ENCODE peak calls at places on chromosomes 12 and 14, in four cellular contexts. Z is HepG2, B is A549, G is K562. V is an unnamed sample.
A peak's percentile ranks its signal among the peaks of the same experiment; 100 is the strongest.

GRCh38 chr12:6752181-6752930 is 585 bp downstream of the MLF2 start:
- DNase-seq in G (no peak), B (peak; percentile 69), Z (peak; percentile 51), V (peak; percentile 54)

GRCh38 chr12:180445-180844 is 33.5 kb downstream of the SLC6A12 start:
- DNase-seq in G (peak; percentile 33), B (no peak), Z (no peak), V (no peak)

GRCh38 chr14:64879635-64880381 is at the start of gene SPTB:
- DNase-seq in G (peak; percentile 90), B (no peak), Z (no peak), V (peak; percentile 59)

GRCh38 chr12:75565795-75566194 is 54.4 kb upstream of the KRR1 start:
- DNase-seq in B (no peak), Z (no peak), G (no peak), V (no peak)

GRCh38 chr12:69046372-69046771 is 113.4 kb upstream of the CPM start:
- DNase-seq in Z (peak; percentile 84), G (no peak), B (no peak), V (no peak)

GRCh38 chr14:93953739-93954515 is 22.4 kb downstream of the ASB2 start:
- DNase-seq in Z (no peak), G (no peak), B (no peak), V (no peak)

GRCh38 chr14:75781096-75781495 is 120.0 kb downstream of the TTLL5 start:
- DNase-seq in Z (no peak), B (no peak), G (no peak), V (no peak)

GRCh38 chr14:51283402-51283825 is 43.4 kb downstream of the TMX1 start:
- DNase-seq in B (peak; percentile 81), Z (peak; percentile 74), G (peak; percentile 40), V (no peak)

GRCh38 chr12:6452908-6453630 is 1.2 kb downstream of the TAPBPL start:
- DNase-seq in G (no peak), B (no peak), Z (no peak), V (peak; percentile 10)

GRCh38 chr12:62301080-62301798 is 41.0 kb downstream of the USP15 start:
- DNase-seq in Z (no peak), B (no peak), G (no peak), V (no peak)

GRCh38 chr14:99122521-99123125 is 149.4 kb downstream of the BCL11B start:
- DNase-seq in Z (no peak), G (no peak), B (no peak), V (no peak)

DNA sequence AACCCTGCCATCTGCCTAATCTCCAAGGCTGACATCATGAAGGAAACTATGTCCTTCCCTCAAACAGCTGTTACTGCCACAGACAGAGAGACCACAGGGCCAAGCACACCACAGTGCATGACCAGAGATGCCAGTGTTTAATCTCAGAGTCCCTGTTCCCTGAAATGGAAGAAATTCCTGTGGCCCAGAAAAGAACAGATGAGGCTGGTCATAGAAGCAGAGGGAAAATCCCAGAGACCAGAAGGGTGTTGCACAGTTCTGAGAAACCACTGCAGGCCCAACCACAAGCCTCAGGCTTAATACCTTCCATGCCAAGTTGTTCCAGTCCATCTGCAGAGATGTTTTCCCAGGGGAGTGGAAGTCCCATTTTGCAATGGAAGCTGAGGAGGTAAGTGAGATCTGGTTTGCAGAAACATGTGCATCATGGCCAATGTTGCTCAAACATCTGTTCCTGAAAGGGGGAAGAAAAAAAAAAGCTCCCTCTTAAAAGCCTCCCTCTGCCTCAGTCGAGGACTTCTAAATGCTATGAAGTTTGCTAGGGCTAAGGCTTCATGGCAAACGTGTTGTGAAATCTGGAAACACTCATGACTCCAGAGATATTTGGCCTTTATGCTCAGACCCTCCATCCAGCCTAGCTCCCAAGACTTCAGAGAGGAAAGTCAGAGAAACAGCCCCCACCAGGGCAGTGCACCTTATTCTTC is 98.6 kb downstream of the SCARB1 start:
- DNase-seq in G (no peak), Z (no peak), B (no peak), V (no peak)
- TF ChIP-seq ESRRA in G (no peak), Z (no peak), B (no peak), V (no peak)

DNA sequence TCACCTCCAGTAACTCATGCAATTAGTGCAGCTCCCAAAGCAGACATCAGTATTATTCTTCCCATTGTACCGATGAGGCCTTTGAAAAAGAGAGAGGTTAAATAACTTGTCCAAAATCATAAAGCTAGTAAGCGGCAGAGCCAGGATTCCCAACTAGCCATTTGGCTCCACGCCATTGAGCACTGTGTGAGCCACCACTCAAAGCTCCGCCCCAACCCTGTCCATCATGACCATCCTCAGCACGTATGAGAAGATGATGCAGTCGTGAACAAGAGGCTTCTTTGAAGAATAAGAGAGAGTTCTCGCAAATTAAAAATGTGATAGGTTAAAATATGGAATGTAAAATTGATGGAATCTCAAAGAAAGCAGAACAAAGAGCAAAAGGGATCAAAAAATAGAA is 14.6 kb downstream of the CLMN start:
- DNase-seq in B (no peak), G (no peak), Z (no peak), V (no peak)
- TF ChIP-seq NR3C1 in B (no peak), G (no peak), Z (no peak), V (no peak)

GRCh38 chr12:26226119-26226518 is 30.7 kb downstream of the SSPN start:
- DNase-seq in B (no peak), G (no peak), Z (no peak), V (no peak)
- TF ChIP-seq ESRRA in B (no peak), G (no peak), Z (no peak), V (no peak)

GRCh38 chr14:73633115-73633514 is 11.7 kb upstream of the DNAL1 start:
- DNase-seq in B (no peak), Z (no peak), G (no peak), V (peak; percentile 11)
- TF ChIP-seq NR3C1 in B (no peak), Z (no peak), G (no peak), V (no peak)

GRCh38 chr12:103198499-103198898 is 241.0 kb downstream of the ASCL1 start:
- DNase-seq in G (no peak), Z (no peak), B (no peak), V (peak; percentile 20)

GRCh38 chr12:103196467-103196866 is 239.0 kb downstream of the ASCL1 start:
- DNase-seq in B (no peak), G (no peak), Z (no peak), V (no peak)

GRCh38 chr12:103197725-103198388 is 240.4 kb downstream of the ASCL1 start:
- DNase-seq in G (no peak), B (no peak), Z (no peak), V (no peak)
- TF ChIP-seq ESRRA in G (no peak), B (no peak), Z (no peak), V (no peak)